ENCODE peak calls at places on chromosomes 5 and 9, in four cellular contexts. A is K562, J is IMR-90, S is H1. C is an unnamed sample.

GRCh38 chr5:14700478-14701436 is 36.2 kb downstream of the OTULIN start:
- DNase-seq in A (no peak), S (no peak), J (no peak), C (no peak)

GRCh38 chr5:115487750-115488149 is 56.8 kb downstream of the FEM1C start:
- DNase-seq in A (no peak), J (no peak), S (no peak), C (no peak)

GRCh38 chr5:129459485-129460120 is 495 bp upstream of the ADAMTS19 start:
- DNase-seq in S (peak; percentile 78), J (peak; percentile 4), A (no peak), C (no peak)

GRCh38 chr9:23824241-23825142 is 1.5 kb downstream of the ELAVL2 start:
- DNase-seq in J (no peak), A (no peak), S (peak; percentile 72), C (no peak)

GRCh38 chr5:149133795-149134777 is 7.2 kb upstream of the ABLIM3 start:
- DNase-seq in J (peak; percentile 92), A (peak; percentile 22), S (no peak), C (no peak)

GRCh38 chr5:92380069-92380770 is 997.1 kb upstream of the ARRDC3 start:
- DNase-seq in S (no peak), J (peak; percentile 11), A (no peak), C (no peak)

GRCh38 chr5:176869501-176870109 is 29.5 kb downstream of the HK3 start:
- DNase-seq in S (no peak), J (no peak), A (no peak), C (no peak)

GRCh38 chr9:91783411-91783810 is 166.6 kb downstream of the ROR2 start:
- DNase-seq in S (no peak), A (no peak), J (no peak), C (no peak)

GRCh38 chr5:57307516-57307915 is 133.7 kb downstream of the GPBP1 start:
- DNase-seq in S (no peak), A (no peak), J (no peak), C (no peak)

GRCh38 chr5:56066931-56067450 is 72.2 kb upstream of the IL6ST start:
- DNase-seq in J (no peak), S (no peak), A (no peak), C (no peak)

GRCh38 chr9:94639045-94639995 is at the start of gene FBP1:
- DNase-seq in J (no peak), S (peak; percentile 74), A (peak; percentile 61), C (no peak)

GRCh38 chr9:3498691-3499090 is 27.1 kb downstream of the RFX3 start:
- DNase-seq in J (peak; percentile 34), S (no peak), A (no peak), C (no peak)

GRCh38 chr9:2727966-2728613 is 10.8 kb downstream of the KCNV2 start:
- DNase-seq in J (peak; percentile 71), S (no peak), A (peak; percentile 44), C (peak; percentile 61)

GRCh38 chr9:27276182-27277030 is 20.5 kb downstream of the EQTN start:
- DNase-seq in J (peak; percentile 67), S (no peak), A (peak; percentile 10), C (no peak)

GRCh38 chr5:27308151-27308550 is 269.8 kb upstream of the CDH9 start:
- DNase-seq in J (peak; percentile 69), A (no peak), S (no peak), C (no peak)

GRCh38 chr9:35487066-35487465 is 2.8 kb upstream of the RUSC2 start:
- DNase-seq in A (no peak), J (no peak), S (no peak), C (no peak)

GRCh38 chr5:156391139-156391538 is 64.2 kb downstream of the SGCD start:
- DNase-seq in J (peak; percentile 100), A (no peak), S (no peak), C (no peak)

DNA sequence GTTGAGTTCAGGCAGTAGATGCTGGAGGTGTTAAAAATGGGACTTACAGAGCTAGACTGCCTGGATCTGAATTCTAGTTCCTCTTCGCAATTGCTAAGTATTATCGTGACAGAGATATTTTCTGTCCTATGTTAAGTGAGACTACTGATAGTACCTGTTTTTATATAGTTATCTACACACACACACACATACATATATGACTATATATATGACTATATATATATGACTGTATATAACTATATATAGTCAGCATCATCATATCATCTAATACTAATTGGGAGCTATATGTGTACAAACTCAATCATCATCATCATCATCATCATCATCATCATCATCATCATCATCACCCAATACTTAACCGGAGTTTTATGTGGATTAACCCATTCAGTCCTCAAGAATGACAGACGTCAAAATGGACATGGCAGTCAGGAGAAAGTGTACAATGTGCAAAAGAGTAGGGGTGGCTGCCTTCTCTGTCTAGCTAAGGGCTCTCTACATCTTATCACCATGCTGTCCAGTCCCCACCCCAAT is 7.3 kb downstream of the PIK3R1 start:
- DNase-seq in S (no peak), A (no peak), J (no peak), C (no peak)
- TF ChIP-seq CHD1 in S (no peak), A (no peak), J (no peak), C (no peak)

GRCh38 chr5:175694371-175695160 is 36.7 kb downstream of the HRH2 start:
- DNase-seq in J (no peak), A (no peak), S (no peak), C (no peak)
- TF ChIP-seq CHD1 in J (no peak), A (no peak), S (no peak), C (no peak)

GRCh38 chr9:130860458-130861316 is 25.6 kb downstream of the ABL1 start:
- DNase-seq in A (peak; percentile 93), J (peak; percentile 99), S (no peak), C (no peak)
- TF ChIP-seq CHD1 in A (no peak), J (peak; percentile 79), S (no peak), C (no peak)

DNA sequence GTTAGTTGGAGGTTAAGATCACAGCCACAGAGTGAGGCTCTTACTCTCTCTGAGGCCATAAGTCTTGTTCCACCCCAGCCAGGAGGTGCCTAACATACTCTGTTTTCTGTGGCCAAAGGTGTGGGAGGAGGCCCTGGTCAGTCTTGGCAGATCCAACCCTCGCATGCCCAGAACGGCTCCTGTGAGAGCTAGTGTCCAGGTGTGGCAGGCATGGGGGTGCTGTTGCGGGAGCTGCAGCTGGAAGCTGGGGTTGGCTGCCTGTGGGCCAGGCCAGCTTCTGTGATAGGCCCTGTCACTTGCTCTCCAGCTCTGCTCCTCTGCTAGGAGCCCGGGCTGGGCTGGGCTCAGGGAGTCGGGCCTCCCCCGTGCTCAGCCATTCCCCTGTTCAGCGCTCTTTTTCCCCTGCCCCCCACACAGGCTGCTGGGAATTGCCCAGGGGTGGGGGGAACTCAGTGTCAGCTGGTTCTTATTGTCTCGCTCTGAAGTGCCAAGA is 31.6 kb downstream of the IER5L start:
- DNase-seq in A (no peak), S (no peak), J (no peak), C (no peak)
- TF ChIP-seq CHD1 in A (no peak), S (no peak), J (no peak), C (no peak)

DNA sequence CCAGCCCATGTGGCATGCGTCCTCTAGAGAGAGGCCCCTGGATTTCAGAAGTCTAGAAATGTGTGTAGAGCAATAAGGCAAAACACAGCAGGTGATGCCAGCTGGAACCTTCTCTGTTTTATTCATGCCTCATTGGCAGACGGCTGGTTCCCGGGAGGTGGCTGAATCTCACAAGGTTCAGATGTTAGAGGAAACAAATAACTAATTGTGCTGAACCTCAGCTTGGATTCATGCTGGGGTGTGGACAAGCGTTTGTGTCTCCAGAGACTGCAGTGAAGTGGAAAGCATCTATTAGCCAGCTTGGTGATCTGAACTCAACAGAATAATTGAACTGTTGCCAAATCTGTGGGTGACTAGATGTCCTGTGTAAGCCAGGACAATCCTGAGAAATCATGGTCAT is 131.1 kb upstream of the NR4A3 start:
- DNase-seq in A (no peak), J (no peak), S (no peak), C (no peak)
- TF ChIP-seq CHD1 in A (no peak), J (no peak), S (no peak), C (no peak)

C was measured in GM12878.